ENCODE peak calls at places on chromosomes 1 and 21, in four cellular contexts. J is K562, M is HepG2, N is GM12878. O is an unnamed sample.

GRCh38 chr1:28091043-28091781 is 2.8 kb upstream of the EYA3 start:
- DNase-seq in M (peak; percentile 61), J (peak; percentile 88), N (peak; percentile 65), O (peak; percentile 80)

GRCh38 chr21:41488080-41488479 is 19.9 kb downstream of the TMPRSS2 start:
- DNase-seq in N (no peak), M (no peak), J (no peak), O (no peak)

GRCh38 chr1:110007458-110007857 is 22.9 kb downstream of the AHCYL1 start:
- DNase-seq in J (no peak), M (no peak), N (no peak), O (no peak)

GRCh38 chr1:197677752-197678295 is 97.5 kb downstream of the DENND1B start:
- DNase-seq in N (no peak), J (peak; percentile 60), M (no peak), O (no peak)

GRCh38 chr1:165369255-165369848 is 12.8 kb upstream of the LMX1A start:
- DNase-seq in M (peak; percentile 21), N (no peak), J (peak; percentile 69), O (peak; percentile 78)

GRCh38 chr1:3852091-3852490 is 4.9 kb downstream of the CEP104 start:
- DNase-seq in M (no peak), J (no peak), N (no peak), O (no peak)

GRCh38 chr21:44708866-44709425 is 2.4 kb downstream of the TSPEAR start:
- DNase-seq in J (no peak), N (no peak), M (no peak), O (no peak)

GRCh38 chr21:17527240-17527639 is 14.4 kb downstream of the CXADR start:
- DNase-seq in N (no peak), J (no peak), M (peak; percentile 83), O (no peak)

GRCh38 chr1:64895500-64895899 is 70.8 kb downstream of the JAK1 start:
- DNase-seq in N (peak; percentile 48), M (no peak), J (no peak), O (no peak)

GRCh38 chr1:70405780-70406416 is 5.2 kb upstream of the CTH start:
- DNase-seq in J (no peak), N (no peak), M (no peak), O (no peak)

GRCh38 chr1:229248821-229249817 is 21.8 kb upstream of the RAB4A start:
- DNase-seq in J (no peak), N (no peak), M (no peak), O (no peak)

GRCh38 chr1:34696230-34696629 is 58.6 kb upstream of the GJB5 start:
- DNase-seq in N (no peak), M (no peak), J (no peak), O (no peak)

GRCh38 chr1:116878804-116879477 is 30.8 kb upstream of the PTGFRN start:
- DNase-seq in M (no peak), N (peak; percentile 61), J (peak; percentile 65), O (peak; percentile 32)

GRCh38 chr21:37571442-37571841 is 204.9 kb downstream of the DYRK1A start:
- DNase-seq in M (no peak), J (no peak), N (no peak), O (no peak)

GRCh38 chr1:200659269-200659668 is 10.4 kb downstream of the DDX59 start:
- DNase-seq in M (no peak), J (no peak), N (no peak), O (no peak)

GRCh38 chr1:17567582-17567981 is 28.1 kb downstream of the ARHGEF10L start:
- DNase-seq in M (no peak), J (no peak), N (no peak), O (no peak)

DNA sequence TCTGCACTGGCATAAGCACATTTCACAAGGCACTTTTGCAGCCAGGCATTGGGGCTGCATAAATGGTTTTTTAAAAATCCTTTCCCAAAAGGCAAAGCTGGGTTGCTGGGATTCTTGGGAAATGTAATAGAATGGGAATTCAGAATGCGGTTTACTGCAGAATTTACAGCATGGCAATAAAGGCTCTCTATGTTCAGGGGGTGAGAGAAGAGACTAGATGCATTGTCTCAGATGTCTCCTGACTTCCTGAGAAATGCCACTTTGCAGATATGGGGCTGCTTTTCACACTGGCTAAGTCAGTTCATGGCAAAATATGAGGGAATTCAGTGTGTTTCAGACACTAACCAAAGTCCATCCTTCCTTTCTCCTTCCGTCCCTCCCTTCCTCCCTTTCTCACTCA is 13.5 kb downstream of the FCGR2B start:
- DNase-seq in J (no peak), N (no peak), M (no peak), O (no peak)
- TF ChIP-seq CREB1 in J (no peak), N (no peak), M (no peak), O (no peak)

DNA sequence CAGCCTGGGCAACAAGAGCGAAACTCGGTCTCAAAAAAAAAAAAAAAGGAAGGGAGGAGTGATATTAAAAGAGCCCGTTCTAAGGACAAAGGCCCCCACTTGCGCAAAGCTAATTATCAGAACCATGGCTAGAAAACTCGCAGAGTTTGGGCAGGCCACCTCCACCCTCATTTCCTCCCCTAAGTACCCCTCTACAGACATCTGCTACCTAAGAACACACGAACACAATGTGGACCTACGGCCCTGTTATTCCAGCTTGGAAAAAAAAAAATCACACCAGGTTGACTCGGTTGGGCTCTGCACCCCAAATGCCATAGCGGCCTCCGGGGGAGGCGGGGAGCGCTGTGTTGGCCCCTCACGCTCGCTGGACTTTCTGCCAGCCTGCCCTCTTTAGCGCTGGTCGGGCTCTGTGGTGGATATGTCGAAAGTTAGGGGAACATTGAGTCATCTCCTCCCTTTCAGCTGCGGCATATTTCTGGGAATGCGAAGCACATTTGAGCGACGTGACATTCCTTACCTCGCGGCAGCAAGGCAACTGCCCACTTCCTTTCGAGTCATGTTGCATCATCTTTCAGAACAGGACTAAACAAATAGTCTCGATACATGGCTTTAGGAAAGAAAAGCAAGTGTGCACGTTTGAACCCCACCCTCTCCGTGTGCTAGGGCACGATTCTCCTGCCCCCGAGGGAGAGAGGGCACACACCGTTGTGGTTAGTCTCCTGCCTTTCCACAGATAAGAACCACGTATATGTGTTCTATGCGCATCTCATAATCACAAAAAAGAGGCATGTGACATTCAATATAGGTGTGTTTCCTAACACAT is 106.1 kb upstream of the SLC45A1 start:
- DNase-seq in J (peak; percentile 52), M (peak; percentile 97), N (no peak), O (no peak)
- TF ChIP-seq ATF2 in J (no peak), M (peak; percentile 95), N (no peak), O (no peak)

GRCh38 chr21:31360717-31361116 is 16.7 kb upstream of the TIAM1 start:
- DNase-seq in N (no peak), M (no peak), J (no peak), O (no peak)
- TF ChIP-seq CREM in N (no peak), M (no peak), J (no peak), O (no peak)

GRCh38 chr1:167694691-167695090 is 27.1 kb upstream of the MPZL1 start:
- DNase-seq in J (no peak), M (no peak), N (no peak), O (no peak)
- TF ChIP-seq CREB1 in J (no peak), M (no peak), N (no peak), O (no peak)

DNA sequence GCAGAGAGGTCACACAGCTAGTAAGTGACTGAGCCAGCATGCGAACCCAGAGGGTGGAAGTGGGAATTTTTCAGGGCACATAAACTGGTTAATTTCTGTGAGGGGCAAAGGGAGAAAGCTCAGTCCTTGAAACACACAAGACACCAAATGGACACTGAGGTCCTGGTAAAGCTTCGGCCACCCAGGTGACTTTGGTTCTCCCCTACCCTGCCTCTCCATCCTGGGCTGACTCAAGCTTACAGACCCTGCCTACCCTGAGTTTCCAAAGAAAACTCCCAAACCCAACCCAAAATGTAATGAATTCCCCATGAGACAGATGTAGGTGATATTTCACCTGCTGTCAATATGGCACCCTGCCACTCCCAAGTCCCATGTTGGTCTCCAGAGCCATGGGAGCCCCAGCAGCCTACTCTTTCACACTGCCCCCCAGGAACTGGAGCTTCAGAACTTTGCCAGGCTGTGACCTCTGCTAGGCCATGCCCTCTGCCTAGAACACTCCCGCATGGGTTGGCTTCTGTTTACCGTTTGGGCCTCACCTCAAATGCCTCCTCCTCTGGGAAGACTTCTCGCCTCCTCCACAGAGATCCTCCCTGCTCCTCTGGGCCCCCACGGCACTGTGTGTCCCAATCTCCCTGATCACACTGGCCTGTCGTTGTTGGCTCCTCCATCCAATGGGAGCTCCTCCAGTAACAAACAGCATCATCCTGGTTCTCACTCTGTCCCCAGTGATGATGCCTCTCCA is 3.7 kb upstream of the LRP8 start:
- DNase-seq in J (no peak), M (no peak), N (no peak), O (no peak)
- TF ChIP-seq ATF2 in J (no peak), M (no peak), N (no peak), O (no peak)

O was measured in WTC11.